ENCODE peak calls at places on chromosomes 6 and 20, in seven cellular contexts. V is DND-41, L is IMR-90, R is MM.1S, W is neuronal stem cell, U is mammary epithelial cell, J is neural progenitor cell. E is an unnamed sample.

GRCh38 chr6:64383277-64383676 is 747.7 kb downstream of the PHF3 start:
- DNase-seq in V (no peak), L (no peak), R (no peak), W (no peak), U (no peak), J (no peak), E (no peak)

GRCh38 chr20:3165473-3166337 is 6.0 kb upstream of the FASTKD5 start:
- DNase-seq in V (no peak), L (peak; percentile 63), R (no peak), W (no peak), U (no peak), J (no peak), E (peak; percentile 16)

GRCh38 chr6:29255530-29255929 is 46.0 kb upstream of the OR14J1 start:
- DNase-seq in V (no peak), L (no peak), R (no peak), W (no peak), U (no peak), J (no peak), E (no peak)

GRCh38 chr6:83436674-83437073 is 5.8 kb upstream of the ME1 start:
- DNase-seq in V (no peak), L (no peak), R (no peak), W (no peak), U (peak; percentile 28), J (no peak), E (no peak)

GRCh38 chr6:107173779-107174178 is 58.5 kb upstream of the BEND3 start:
- DNase-seq in V (no peak), L (peak; percentile 65), R (no peak), W (no peak), U (peak; percentile 20), J (no peak), E (peak; percentile 11)

GRCh38 chr6:148440021-148440420 is 97.4 kb downstream of the SASH1 start:
- DNase-seq in V (no peak), L (no peak), R (no peak), W (no peak), U (no peak), J (no peak), E (no peak)

GRCh38 chr6:149093643-149094042 is 223.9 kb upstream of the TAB2 start:
- DNase-seq in V (no peak), L (peak; percentile 75), R (no peak), W (no peak), U (no peak), J (no peak), E (peak; percentile 66)

GRCh38 chr6:162964703-162965140 is 236.9 kb downstream of the PACRG start:
- DNase-seq in V (no peak), L (peak; percentile 99), R (no peak), W (no peak), U (no peak), J (no peak), E (peak; percentile 100)

GRCh38 chr20:42875581-42875980 is 314.1 kb downstream of the PTPRT start:
- DNase-seq in V (no peak), L (no peak), R (no peak), W (no peak), U (no peak), J (no peak), E (no peak)

GRCh38 chr6:15628499-15629131 is 34.2 kb downstream of the DTNBP1 start:
- DNase-seq in V (peak; percentile 15), L (peak; percentile 94), R (no peak), W (no peak), U (peak; percentile 71), J (no peak), E (peak; percentile 86)

DNA sequence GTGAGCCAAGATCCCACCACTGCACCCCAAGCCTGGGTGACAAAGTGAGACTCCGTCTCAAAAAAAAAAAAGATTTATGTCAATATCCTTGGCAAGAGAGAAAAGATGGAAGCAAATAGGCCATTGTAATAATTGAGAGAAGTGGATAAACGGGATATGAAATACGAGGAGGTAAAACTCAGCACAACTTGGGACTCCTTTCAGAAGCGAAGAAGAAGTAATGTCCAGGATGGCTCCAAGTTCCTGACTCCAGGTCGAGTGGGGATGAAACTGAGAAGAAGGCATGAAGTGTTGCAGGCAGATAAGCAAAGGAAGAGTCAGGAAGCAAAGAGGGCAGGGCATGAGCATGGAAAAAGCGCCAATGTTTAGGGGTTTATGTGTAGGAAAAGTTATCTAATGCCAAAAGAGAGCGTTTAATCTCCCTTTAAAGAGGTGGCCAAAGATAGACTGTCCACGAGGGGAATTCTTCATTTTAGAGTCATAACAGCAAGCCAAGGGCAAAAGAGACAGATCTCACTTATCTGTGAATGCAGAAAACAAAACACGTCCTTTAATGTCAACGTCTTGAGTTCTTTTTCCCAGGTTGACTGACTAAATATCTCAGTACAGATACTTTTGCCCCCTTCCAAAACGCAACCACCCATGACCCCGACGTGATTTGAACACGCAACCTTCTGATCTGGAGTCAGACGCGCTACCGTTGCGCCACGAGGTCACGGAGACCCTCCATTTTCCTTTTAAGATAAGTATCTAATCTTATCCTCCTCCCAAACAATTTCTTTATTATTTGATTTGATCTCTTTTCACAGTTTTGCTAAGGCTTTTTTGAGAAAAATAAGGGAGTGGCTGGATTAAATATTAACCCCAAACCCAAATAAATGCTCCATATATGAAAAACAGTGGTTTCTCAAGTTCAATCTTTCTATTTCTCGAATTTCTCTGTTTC is 46.3 kb upstream of the BTN3A2 start:
- DNase-seq in V (no peak), L (no peak), R (no peak), W (no peak), U (no peak), J (no peak), E (no peak)
- H3K27me3 ChIP-seq in V (no peaks in the 10 kb centered on the region), L (no peaks in the 10 kb centered on the region), R (no peaks in the 10 kb centered on the region), W (no peaks in the 10 kb centered on the region), U (no peaks in the 10 kb centered on the region), J (peaks cover 23% of the 10 kb centered on the region), E (no peaks in the 10 kb centered on the region)

GRCh38 chr6:128209771-128210170 is 308.9 kb upstream of the THEMIS start:
- DNase-seq in V (no peak), L (peak; percentile 79), R (no peak), W (no peak), U (no peak), J (no peak), E (peak; percentile 94)
- H3K9ac ChIP-seq in V (no peak overlapping the region), L (no peak overlapping the region), R (no peak overlapping the region), W (no peak overlapping the region), U (no peak overlapping the region), J (no peak overlapping the region), E (no peak overlapping the region)

GRCh38 chr20:33908351-33908750 is 85.4 kb upstream of the RALY start:
- DNase-seq in V (no peak), L (peak; percentile 28), R (no peak), W (no peak), U (no peak), J (no peak), E (no peak)
- H2AFZ ChIP-seq in V (no peak overlapping the region), L (peak overlapping the region; percentile 61), R (no peak overlapping the region), W (no peak overlapping the region), U (no peak overlapping the region), J (peak overlapping the region; percentile 12), E (no peak overlapping the region)

DNA sequence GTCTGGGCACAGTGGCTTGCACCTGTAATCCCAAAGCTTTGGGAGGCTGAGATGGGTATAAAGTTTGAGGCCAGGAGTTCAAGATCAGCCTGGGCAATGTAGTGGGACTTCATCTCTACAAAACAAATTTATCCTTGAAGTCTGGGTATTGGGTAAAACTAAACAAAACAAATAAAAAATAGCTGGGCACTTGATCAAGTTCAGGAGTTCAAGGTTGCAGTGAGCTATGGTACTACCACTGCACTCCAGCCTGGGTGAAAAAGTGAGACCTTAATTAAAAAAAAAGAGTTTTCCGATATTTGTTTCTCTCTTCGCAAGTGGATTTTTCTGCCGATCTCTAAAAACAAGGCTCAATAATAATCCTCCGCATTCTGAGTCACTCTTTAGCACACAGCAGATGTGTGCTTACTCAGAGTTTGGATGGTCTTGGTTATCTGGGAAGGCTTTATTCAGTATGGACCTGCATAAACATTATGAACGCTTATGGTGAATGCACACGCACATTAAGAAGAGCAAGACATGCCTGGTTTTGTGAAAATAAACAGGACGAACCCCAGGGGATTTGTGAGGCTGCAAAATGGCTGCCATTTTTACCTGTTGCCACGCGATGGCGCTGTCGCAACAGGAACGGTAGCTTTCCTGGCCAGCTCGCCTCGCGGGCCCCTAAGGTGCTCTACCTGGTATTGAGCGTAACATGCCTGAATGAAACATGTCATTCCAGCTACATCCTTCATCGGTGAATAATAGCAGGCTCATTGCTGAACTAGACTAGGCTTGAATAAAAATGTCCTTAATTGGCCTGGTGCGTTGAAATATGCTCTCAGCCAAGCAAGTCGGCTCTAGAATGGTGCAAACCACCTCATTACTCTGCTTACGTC is 6.0 kb downstream of the OPN5 start:
- DNase-seq in V (peak; percentile 49), L (peak; percentile 51), R (peak; percentile 48), W (peak; percentile 50), U (peak; percentile 98), J (peak; percentile 79), E (peak; percentile 49)
- H3K27me3 ChIP-seq in V (peaks cover 3% of the 10 kb centered on the region), L (peaks cover 6% of the 10 kb centered on the region), R (no peaks in the 10 kb centered on the region), W (no peaks in the 10 kb centered on the region), U (no peaks in the 10 kb centered on the region), J (no peaks in the 10 kb centered on the region), E (peaks cover 2% of the 10 kb centered on the region)

DNA sequence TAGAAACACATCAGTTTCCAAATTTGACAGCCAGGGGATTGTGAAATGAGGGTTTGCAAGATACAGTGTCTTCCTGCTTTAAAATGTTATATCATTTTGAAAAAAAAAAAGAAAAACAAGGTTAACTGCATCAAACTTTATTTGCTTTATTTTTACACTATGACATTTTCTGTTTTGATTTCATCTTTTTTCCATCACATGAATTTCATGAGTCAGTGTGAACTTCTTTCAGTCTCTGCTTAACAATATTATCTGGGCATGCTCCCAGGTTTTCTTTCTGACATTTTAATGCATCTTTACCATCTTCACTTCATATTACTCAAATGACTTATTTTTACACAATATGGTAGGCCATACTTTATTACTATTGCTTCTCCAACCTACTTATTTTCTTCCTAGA is 1.9 kb downstream of the NCOA7 start:
- DNase-seq in V (no peak), L (peak; percentile 55), R (no peak), W (no peak), U (peak; percentile 35), J (no peak), E (peak; percentile 78)
- H3K9ac ChIP-seq in V (no peak overlapping the region), L (no peak overlapping the region), R (no peak overlapping the region), W (no peak overlapping the region), U (no peak overlapping the region), J (no peak overlapping the region), E (no peak overlapping the region)

DNA sequence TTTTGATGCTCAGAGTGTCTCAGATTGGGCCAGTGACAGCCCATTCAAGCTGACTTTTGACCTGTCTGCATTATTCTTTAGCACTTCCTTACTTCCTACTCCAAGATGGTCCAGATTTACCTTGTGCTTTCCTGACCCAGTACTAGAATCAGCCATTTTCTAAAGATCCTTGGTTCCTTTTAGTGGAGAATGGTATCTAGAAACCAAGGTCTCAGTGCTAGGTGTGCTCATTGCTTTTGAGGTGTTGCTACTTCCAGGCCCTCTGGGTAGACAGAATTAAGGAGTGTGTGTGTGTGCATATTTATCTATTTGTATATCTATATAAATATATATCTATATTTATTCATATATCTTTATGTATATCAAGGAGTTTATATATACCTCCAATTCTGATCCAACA is 67.3 kb upstream of the UTRN start:
- DNase-seq in V (no peak), L (no peak), R (no peak), W (no peak), U (no peak), J (no peak), E (no peak)
- H2AFZ ChIP-seq in V (no peak overlapping the region), L (no peak overlapping the region), R (no peak overlapping the region), W (no peak overlapping the region), U (no peak overlapping the region), J (no peak overlapping the region), E (no peak overlapping the region)